ENCODE peak calls at places on chromosome 2, in nine cellular contexts. V is HepG2, Q is osteocyte, I is astrocyte of the cerebellum, U is uterus, S is OCI-LY7, M is cardiac fibroblast, J is chondrocyte, F is foreskin fibroblast. Z is an unnamed sample.

GRCh38 chr2:129901754-129902415 is 77.6 kb upstream of the RAB6C start:
- DNase-seq in V (no peak), Q (peak), I (no peak), U (no peak), S (no peak), M (no peak), J (no peak), F (no peak), Z (no peak)

GRCh38 chr2:195214072-195214471 is 443.0 kb upstream of the SLC39A10 start:
- DNase-seq in V (no peak), Q (no peak), I (no peak), U (no peak), S (no peak), M (no peak), J (no peak), F (no peak), Z (no peak)

GRCh38 chr2:126779286-126779605 is 119.4 kb upstream of the TEX51 start:
- DNase-seq in V (no peak), Q (no peak), I (no peak), U (no peak), S (no peak), M (no peak), J (no peak), F (no peak), Z (no peak)

GRCh38 chr2:85156141-85156540 is 22.9 kb downstream of the TCF7L1 start:
- DNase-seq in V (no peak), Q (no peak), I (peak), U (no peak), S (no peak), M (no peak), J (no peak), F (no peak), Z (no peak)

GRCh38 chr2:95272299-95272751 is 1.9 kb upstream of the PROM2 start:
- DNase-seq in V (no peak), Q (peak), I (no peak), U (no peak), S (no peak), M (no peak), J (peak), F (no peak), Z (no peak)

GRCh38 chr2:165957030-165957675 is 3.6 kb upstream of the TTC21B start:
- DNase-seq in V (no peak), Q (no peak), I (no peak), U (no peak), S (no peak), M (no peak), J (no peak), F (no peak), Z (no peak)

GRCh38 chr2:29016500-29016899 is 35.4 kb downstream of the TOGARAM2 start:
- DNase-seq in V (no peak), Q (no peak), I (no peak), U (no peak), S (no peak), M (no peak), J (no peak), F (no peak), Z (no peak)

GRCh38 chr2:95314598-95314963 is 17.4 kb downstream of the KCNIP3 start:
- DNase-seq in V (no peak), Q (no peak), I (no peak), U (no peak), S (no peak), M (no peak), J (no peak), F (no peak), Z (no peak)

GRCh38 chr2:383173-383572 is 95.3 kb upstream of the ALKAL2 start:
- DNase-seq in V (no peak), Q (peak), I (no peak), U (no peak), S (no peak), M (no peak), J (no peak), F (no peak), Z (no peak)

GRCh38 chr2:14016289-14016955 is 616.1 kb upstream of the LRATD1 start:
- DNase-seq in V (no peak), Q (no peak), I (peak), U (no peak), S (no peak), M (peak), J (no peak), F (no peak), Z (no peak)

GRCh38 chr2:240351826-240352426 is 83.5 kb upstream of the GPC1 start:
- DNase-seq in V (no peak), Q (no peak), I (no peak), U (no peak), S (no peak), M (no peak), J (peak), F (no peak), Z (no peak)

GRCh38 chr2:10712186-10712809 is 9.1 kb upstream of the ATP6V1C2 start:
- DNase-seq in V (no peak), Q (no peak), I (no peak), U (no peak), S (peak), M (no peak), J (no peak), F (no peak), Z (no peak)

GRCh38 chr2:10704034-10704594 is 14.3 kb upstream of the NOL10 start:
- DNase-seq in V (no peak), Q (no peak), I (no peak), U (no peak), S (no peak), M (no peak), J (no peak), F (no peak), Z (no peak)

GRCh38 chr2:10707831-10708230 is 13.6 kb upstream of the ATP6V1C2 start:
- DNase-seq in V (no peak), Q (no peak), I (no peak), U (no peak), S (no peak), M (no peak), J (no peak), F (no peak), Z (no peak)

GRCh38 chr2:10706033-10706432 is 15.4 kb upstream of the ATP6V1C2 start:
- DNase-seq in V (no peak), Q (no peak), I (no peak), U (no peak), S (no peak), M (no peak), J (no peak), F (no peak), Z (no peak)

GRCh38 chr2:10709290-10709939 is 12.0 kb upstream of the ATP6V1C2 start:
- DNase-seq in V (peak), Q (no peak), I (no peak), U (no peak), S (peak), M (peak), J (no peak), F (no peak), Z (no peak)
- TF ChIP-seq CTCF in V (peak), Q (peak), I (peak), U (no peak), S (peak), M (peak), J (peak), F (peak), Z (no peak)

GRCh38 chr2:46171996-46172546 is 125.1 kb upstream of the EPAS1 start:
- DNase-seq in V (peak), Q (no peak), I (no peak), U (no peak), S (no peak), M (no peak), J (no peak), F (no peak), Z (no peak)
- TF ChIP-seq CTCF in V (peak), Q (no peak), I (peak), U (no peak), S (no peak), M (peak), J (peak), F (no peak), Z (no peak)

GRCh38 chr2:160269803-160270570 is 69.9 kb upstream of the ITGB6 start:
- DNase-seq in V (peak), Q (peak), I (peak), U (peak), S (no peak), M (peak), J (peak), F (peak), Z (peak)
- TF ChIP-seq CTCF in V (peak), Q (peak), I (peak), U (peak), S (no peak), M (peak), J (peak), F (peak), Z (peak)

GRCh38 chr2:65742977-65743376 is 310.6 kb upstream of the SPRED2 start:
- DNase-seq in V (no peak), Q (no peak), I (no peak), U (no peak), S (no peak), M (no peak), J (no peak), F (no peak), Z (no peak)

GRCh38 chr2:65751422-65751821 is 319.0 kb upstream of the SPRED2 start:
- DNase-seq in V (no peak), Q (no peak), I (no peak), U (no peak), S (no peak), M (no peak), J (no peak), F (no peak), Z (no peak)

GRCh38 chr2:65749549-65749948 is 317.1 kb upstream of the SPRED2 start:
- DNase-seq in V (no peak), Q (no peak), I (peak), U (no peak), S (no peak), M (no peak), J (no peak), F (peak), Z (no peak)

GRCh38 chr2:65744801-65745200 is 312.4 kb upstream of the SPRED2 start:
- DNase-seq in V (no peak), Q (no peak), I (no peak), U (no peak), S (no peak), M (no peak), J (no peak), F (no peak), Z (no peak)

GRCh38 chr2:65746919-65747678 is 314.7 kb upstream of the SPRED2 start:
- DNase-seq in V (no peak), Q (no peak), I (peak), U (peak), S (no peak), M (no peak), J (no peak), F (peak), Z (no peak)
- TF ChIP-seq CTCF in V (no peak), Q (no peak), I (no peak), U (no peak), S (no peak), M (no peak), J (no peak), F (no peak), Z (no peak)

GRCh38 chr2:233060500-233061006 is 411 bp downstream of the INPP5D start:
- DNase-seq in V (no peak), Q (no peak), I (no peak), U (no peak), S (peak), M (no peak), J (no peak), F (no peak), Z (no peak)

GRCh38 chr2:233058717-233059546 is 1.2 kb upstream of the INPP5D start:
- DNase-seq in V (no peak), Q (no peak), I (no peak), U (no peak), S (no peak), M (no peak), J (no peak), F (no peak), Z (no peak)

GRCh38 chr2:233061007-233061590 is 957 bp downstream of the INPP5D start:
- DNase-seq in V (no peak), Q (no peak), I (no peak), U (no peak), S (peak), M (no peak), J (no peak), F (no peak), Z (peak)

GRCh38 chr2:233059797-233060499 is at the start of gene INPP5D:
- DNase-seq in V (peak), Q (no peak), I (no peak), U (no peak), S (peak), M (no peak), J (peak), F (no peak), Z (peak)

DNA sequence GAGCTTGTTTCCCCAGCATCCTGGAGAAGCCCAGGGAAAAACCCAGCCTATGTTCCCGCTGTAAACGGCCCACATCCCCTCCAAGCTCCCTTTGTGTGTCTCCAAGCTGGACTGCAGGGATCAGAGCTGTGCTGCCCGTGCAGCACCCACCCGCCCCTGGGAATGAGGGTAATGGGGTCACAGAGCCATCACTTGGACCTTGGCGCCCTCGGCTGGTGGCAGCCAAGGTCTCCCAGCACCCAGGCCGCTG is 670 bp upstream of the INPP5D start:
- DNase-seq in V (peak), Q (no peak), I (no peak), U (no peak), S (peak), M (no peak), J (peak), F (no peak), Z (peak)
- TF ChIP-seq CTCF in V (peak), Q (no peak), I (no peak), U (no peak), S (peak), M (no peak), J (no peak), F (no peak), Z (peak)

GRCh38 chr2:219689676-219690628 is 62.5 kb downstream of the SLC4A3 start:
- DNase-seq in V (peak), Q (no peak), I (peak), U (peak), S (peak), M (peak), J (no peak), F (peak), Z (peak)
- TF ChIP-seq CTCF in V (peak), Q (peak), I (peak), U (peak), S (peak), M (peak), J (peak), F (peak), Z (peak)

DNA sequence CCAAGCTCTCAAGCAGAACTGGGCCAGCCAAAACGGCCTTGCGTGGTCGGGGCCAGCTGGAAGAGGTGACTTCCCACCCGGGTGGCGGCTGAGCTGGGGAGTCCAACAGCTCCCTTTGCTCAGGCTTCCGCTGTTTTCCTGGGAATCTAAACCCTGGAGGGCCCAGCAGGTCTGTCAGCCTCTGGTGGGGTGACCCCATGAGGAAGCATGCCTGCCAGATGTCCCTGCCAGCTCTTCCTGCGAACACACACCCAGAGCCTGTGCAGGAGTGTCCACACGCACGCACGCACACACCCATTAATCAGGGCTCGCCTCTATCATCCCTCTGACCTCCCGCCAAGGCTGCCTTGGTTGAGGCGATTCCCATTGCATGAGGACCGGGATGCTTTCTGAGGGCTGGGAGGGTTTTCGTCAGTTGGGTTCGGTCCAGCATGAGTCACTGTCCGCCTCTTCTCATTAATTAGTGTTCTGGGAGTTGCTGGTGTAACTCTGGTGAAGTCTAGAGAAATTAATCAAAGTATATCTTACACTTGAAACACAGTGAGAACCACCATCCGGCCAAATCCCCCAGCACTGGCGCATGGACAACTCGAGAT is 90.7 kb downstream of the TWIST2 start:
- DNase-seq in V (no peak), Q (peak), I (peak), U (peak), S (no peak), M (peak), J (no peak), F (peak), Z (no peak)
- TF ChIP-seq CTCF in V (no peak), Q (no peak), I (no peak), U (no peak), S (no peak), M (no peak), J (no peak), F (no peak), Z (no peak)